ENCODE peak calls at places on chromosomes 4 and X, in seven cellular contexts. S is GM12891; F is fibroblast of the conjunctiva; M is effector CD4-positive, alpha-beta T cell; Z is NAMALWA; E is AG09309; D is RPMI7951. Q is an unnamed sample.

GRCh38 chr4:186485621-186486062 is 69.7 kb downstream of the MTNR1A start:
- DNase-seq in S (no peak), F (no peak), M (no peak), Z (no peak), E (no peak), D (peak), Q (no peak)

GRCh38 chrX:10041383-10041782 is 74.2 kb downstream of the CLDN34 start:
- DNase-seq in S (no peak), F (no peak), M (no peak), Z (no peak), E (peak), D (peak), Q (no peak)

GRCh38 chr4:154593868-154594267 is 3.3 kb upstream of the FGA start:
- DNase-seq in S (no peak), F (no peak), M (no peak), Z (no peak), E (no peak), D (no peak), Q (no peak)

GRCh38 chr4:126533176-126533575 is 1099.6 kb upstream of the INTU start:
- DNase-seq in S (no peak), F (no peak), M (no peak), Z (no peak), E (no peak), D (no peak), Q (no peak)

GRCh38 chrX:134625315-134625718 is 33.0 kb downstream of the PLAC1 start:
- DNase-seq in S (no peak), F (no peak), M (no peak), Z (no peak), E (no peak), D (no peak), Q (no peak)

GRCh38 chrX:129577473-129577872 is 37.4 kb downstream of the OCRL start:
- DNase-seq in S (no peak), F (peak), M (no peak), Z (no peak), E (peak), D (peak), Q (no peak)

GRCh38 chrX:19863237-19864223 is 23.9 kb downstream of the SH3KBP1 start:
- DNase-seq in S (no peak), F (no peak), M (no peak), Z (peak), E (no peak), D (no peak), Q (no peak)

GRCh38 chrX:12013220-12013619 is 125.1 kb upstream of the FRMPD4 start:
- DNase-seq in S (no peak), F (no peak), M (no peak), Z (no peak), E (no peak), D (peak), Q (no peak)

GRCh38 chr4:80989921-80990544 is 40.5 kb upstream of the BMP3 start:
- DNase-seq in S (peak), F (peak), M (peak), Z (peak), E (peak), D (peak), Q (peak)

GRCh38 chr4:104795264-104795934 is 300.7 kb upstream of the CXXC4 start:
- DNase-seq in S (no peak), F (no peak), M (no peak), Z (no peak), E (no peak), D (no peak), Q (no peak)

GRCh38 chr4:93183589-93183988 is 645.0 kb upstream of the ATOH1 start:
- DNase-seq in S (no peak), F (no peak), M (no peak), Z (no peak), E (no peak), D (no peak), Q (no peak)

GRCh38 chr4:5963611-5964010 is 54.6 kb downstream of the C4orf50 start:
- DNase-seq in S (no peak), F (no peak), M (no peak), Z (no peak), E (no peak), D (no peak), Q (no peak)

GRCh38 chr4:146134761-146135160 is 40.8 kb upstream of the LSM6 start:
- DNase-seq in S (no peak), F (peak), M (no peak), Z (no peak), E (no peak), D (no peak), Q (no peak)

GRCh38 chr4:128716325-128716724 is 93.2 kb upstream of the JADE1 start:
- DNase-seq in S (no peak), F (no peak), M (no peak), Z (no peak), E (no peak), D (no peak), Q (no peak)

GRCh38 chr4:185656467-185656890 is 121.2 kb upstream of the PDLIM3 start:
- DNase-seq in S (no peak), F (peak), M (no peak), Z (no peak), E (peak), D (peak), Q (no peak)

GRCh38 chrX:107542500-107542899 is 85.8 kb upstream of the PRPS1 start:
- DNase-seq in S (no peak), F (no peak), M (no peak), Z (peak), E (no peak), D (peak), Q (no peak)

GRCh38 chr4:119774840-119775239 is 146.2 kb upstream of the PDE5A start:
- DNase-seq in S (no peak), F (no peak), M (no peak), Z (no peak), E (no peak), D (no peak), Q (no peak)

GRCh38 chr4:41394362-41394960 is 137.7 kb downstream of the UCHL1 start:
- DNase-seq in S (no peak), F (no peak), M (no peak), Z (no peak), E (no peak), D (no peak), Q (no peak)

GRCh38 chr4:76434901-76435688 is at the start of gene SHROOM3:
- DNase-seq in S (no peak), F (no peak), M (no peak), Z (peak), E (no peak), D (peak), Q (no peak)

GRCh38 chrX:107576392-107576791 is 51.9 kb upstream of the PRPS1 start:
- DNase-seq in S (no peak), F (no peak), M (no peak), Z (no peak), E (no peak), D (no peak), Q (no peak)

GRCh38 chr4:146640021-146640425 is 1.3 kb downstream of the POU4F2 start:
- DNase-seq in S (no peak), F (no peak), M (no peak), Z (no peak), E (no peak), D (no peak), Q (no peak)

GRCh38 chr4:105145059-105145912 is 1.4 kb upstream of the TET2 start:
- DNase-seq in S (no peak), F (no peak), M (no peak), Z (peak), E (no peak), D (peak), Q (no peak)

GRCh38 chr4:125105561-125105960 is 209.2 kb upstream of the FAT4 start:
- DNase-seq in S (no peak), F (peak), M (no peak), Z (no peak), E (peak), D (no peak), Q (peak)

GRCh38 chrX:153953342-153953830 is 8.9 kb upstream of the RENBP start:
- DNase-seq in S (peak), F (no peak), M (peak), Z (peak), E (no peak), D (peak), Q (no peak)

GRCh38 chr4:134024251-134024650 is 177.3 kb downstream of the PABPC4L start:
- DNase-seq in S (no peak), F (peak), M (no peak), Z (peak), E (no peak), D (no peak), Q (no peak)

GRCh38 chrX:45424341-45424740 is 223.7 kb upstream of the DIPK2B start:
- DNase-seq in S (no peak), F (no peak), M (no peak), Z (no peak), E (peak), D (no peak), Q (peak)

Q was measured in GM04503.